ENCODE peak calls at places on chromosomes 12 and 14, in five cellular contexts. O is A549, J is pancreas, R is WTC11, F is dorsolateral prefrontal cortex. D is an unnamed sample.

GRCh38 chr12:7642876-7643309 is 22.8 kb downstream of the APOBEC1 start:
- DNase-seq in J (no peak), F (no peak), O (peak), R (peak), D (no peak)

GRCh38 chr14:21070083-21070609 is at the start of gene ARHGEF40:
- DNase-seq in R (peak), J (peak), O (no peak), F (peak), D (no peak)

GRCh38 chr14:64970776-64971451 is 1.2 kb downstream of the RAB15 start:
- DNase-seq in J (no peak), O (peak), R (no peak), F (no peak), D (no peak)

GRCh38 chr12:102740157-102741032 is 176.6 kb downstream of the PAH start:
- DNase-seq in R (no peak), J (no peak), F (no peak), O (peak), D (no peak)

GRCh38 chr14:96117101-96117897 is 78.1 kb downstream of the C14orf132 start:
- DNase-seq in F (no peak), R (no peak), J (no peak), O (no peak), D (no peak)

GRCh38 chr14:74704656-74705055 is 8.2 kb downstream of the AREL1 start:
- DNase-seq in O (no peak), F (no peak), J (no peak), R (no peak), D (no peak)

GRCh38 chr12:104138747-104139186 is 757 bp upstream of the NFYB start:
- DNase-seq in R (peak), F (no peak), J (no peak), O (peak), D (no peak)

GRCh38 chr12:79414252-79414651 is 276.5 kb downstream of the PAWR start:
- DNase-seq in F (no peak), O (no peak), J (no peak), R (no peak), D (no peak)

GRCh38 chr14:34971381-34971780 is 11.4 kb upstream of the SRP54 start:
- DNase-seq in O (no peak), J (no peak), F (no peak), R (no peak), D (no peak)

GRCh38 chr12:104686196-104686595 is 229.4 kb downstream of the CHST11 start:
- DNase-seq in F (no peak), O (no peak), R (no peak), J (no peak), D (no peak)

GRCh38 chr14:99517643-99518381 is 36.6 kb downstream of the CCNK start:
- DNase-seq in F (peak), O (no peak), J (peak), R (no peak), D (no peak)

GRCh38 chr12:129696952-129697351 is 206.9 kb downstream of the TMEM132D start:
- DNase-seq in O (peak), F (no peak), R (no peak), J (no peak), D (no peak)

GRCh38 chr14:88323086-88323519 is at the start of gene KCNK10:
- DNase-seq in J (no peak), R (peak), F (no peak), O (no peak), D (no peak)

GRCh38 chr12:510071-510825 is 50.5 kb downstream of the B4GALNT3 start:
- DNase-seq in R (peak), J (no peak), F (no peak), O (peak), D (no peak)

GRCh38 chr12:50276912-50277671 is 6.2 kb downstream of the LIMA1 start:
- DNase-seq in R (no peak), F (no peak), O (no peak), J (no peak), D (no peak)

GRCh38 chr12:66132408-66132807 is 1.9 kb upstream of the LLPH start:
- DNase-seq in J (no peak), R (peak), O (peak), F (no peak), D (no peak)

GRCh38 chr12:128509170-128509569 is 242.2 kb downstream of the TMEM132C start:
- DNase-seq in J (no peak), F (no peak), O (no peak), R (no peak), D (no peak)

GRCh38 chr14:59847711-59848110 is 22.9 kb downstream of the RTN1 start:
- DNase-seq in R (no peak), J (no peak), F (no peak), O (no peak), D (no peak)

GRCh38 chr14:76089575-76089974 is 62.1 kb upstream of the GPATCH2L start:
- DNase-seq in J (no peak), R (no peak), O (no peak), F (no peak), D (no peak)

GRCh38 chr12:66633676-66634075 is 45.2 kb downstream of the GRIP1 start:
- DNase-seq in F (no peak), O (peak), R (no peak), J (no peak), D (no peak)

GRCh38 chr14:91125801-91126200 is 11.9 kb downstream of the DGLUCY start:
- DNase-seq in O (no peak), J (no peak), F (no peak), R (no peak), D (no peak)

GRCh38 chr12:110373025-110373876 is 30.3 kb downstream of the ANAPC7 start:
- DNase-seq in R (no peak), F (no peak), J (no peak), O (no peak), D (peak)

GRCh38 chr14:73253721-73254120 is 16.4 kb downstream of the PAPLN start:
- DNase-seq in F (no peak), J (no peak), R (no peak), O (no peak), D (no peak)

GRCh38 chr12:4766445-4766844 is 46.2 kb downstream of the GALNT8 start:
- DNase-seq in R (no peak), J (no peak), O (no peak), F (no peak), D (no peak)

GRCh38 chr14:92644166-92644565 is 104.3 kb downstream of the LGMN start:
- DNase-seq in O (no peak), F (no peak), J (no peak), R (no peak), D (no peak)

GRCh38 chr14:75427482-75428229 is at the start of gene JDP2:
- DNase-seq in O (peak), R (peak), F (peak), J (peak), D (peak)

GRCh38 chr12:38921025-38921677 is 15.8 kb upstream of the CPNE8 start:
- DNase-seq in J (no peak), R (peak), O (peak), F (no peak), D (no peak)

GRCh38 chr14:21414137-21414631 is 30.4 kb upstream of the SUPT16H start:
- DNase-seq in F (no peak), J (no peak), R (no peak), O (no peak), D (no peak)

GRCh38 chr12:118655588-118655987 is 279.2 kb downstream of the SUDS3 start:
- DNase-seq in J (no peak), R (no peak), O (no peak), F (no peak), D (no peak)

GRCh38 chr14:95891742-95892141 is 15.1 kb downstream of the TUNAR start:
- DNase-seq in F (no peak), R (no peak), J (no peak), O (peak), D (no peak)

GRCh38 chr12:60494249-60494648 is 898.4 kb downstream of the SLC16A7 start:
- DNase-seq in J (no peak), F (no peak), O (peak), R (no peak), D (no peak)

GRCh38 chr14:53957739-53958138 is 1.1 kb upstream of the BMP4 start:
- DNase-seq in O (no peak), R (no peak), J (no peak), F (no peak), D (no peak)

GRCh38 chr14:55816225-55816624 is 236.2 kb downstream of the KTN1 start:
- DNase-seq in F (no peak), O (no peak), R (no peak), J (no peak), D (no peak)

GRCh38 chr12:94994312-94994711 is 9.2 kb downstream of the NDUFA12 start:
- DNase-seq in J (no peak), R (no peak), F (no peak), O (peak), D (no peak)

GRCh38 chr14:21070610-21071224 is 613 bp downstream of the ARHGEF40 start:
- DNase-seq in O (no peak), J (no peak), R (peak), F (no peak), D (no peak)

GRCh38 chr14:63603749-63604277 is 37.9 kb downstream of the WDR89 start:
- DNase-seq in R (no peak), F (no peak), O (no peak), J (no peak), D (no peak)

GRCh38 chr12:110084314-110085015 is 36.1 kb upstream of the C12orf76 start:
- DNase-seq in O (peak), J (no peak), R (no peak), F (no peak), D (no peak)

GRCh38 chr14:45140661-45141187 is 5.0 kb downstream of the FANCM start:
- DNase-seq in F (no peak), R (no peak), O (peak), J (no peak), D (no peak)

GRCh38 chr14:54625158-54625557 is 58.2 kb downstream of the SAMD4A start:
- DNase-seq in R (no peak), O (no peak), F (no peak), J (no peak), D (no peak)

GRCh38 chr12:59078027-59078426 is 157.7 kb upstream of the LRIG3 start:
- DNase-seq in O (no peak), R (no peak), J (no peak), F (no peak), D (no peak)

GRCh38 chr12:59075141-59075540 is 154.8 kb upstream of the LRIG3 start:
- DNase-seq in R (no peak), O (no peak), F (no peak), J (no peak), D (no peak)

GRCh38 chr12:59077153-59077930 is 157.0 kb upstream of the LRIG3 start:
- DNase-seq in J (no peak), F (no peak), O (no peak), R (no peak), D (no peak)

GRCh38 chr12:59075968-59076367 is 155.7 kb upstream of the LRIG3 start:
- DNase-seq in J (no peak), O (no peak), F (no peak), R (no peak), D (no peak)

DNA sequence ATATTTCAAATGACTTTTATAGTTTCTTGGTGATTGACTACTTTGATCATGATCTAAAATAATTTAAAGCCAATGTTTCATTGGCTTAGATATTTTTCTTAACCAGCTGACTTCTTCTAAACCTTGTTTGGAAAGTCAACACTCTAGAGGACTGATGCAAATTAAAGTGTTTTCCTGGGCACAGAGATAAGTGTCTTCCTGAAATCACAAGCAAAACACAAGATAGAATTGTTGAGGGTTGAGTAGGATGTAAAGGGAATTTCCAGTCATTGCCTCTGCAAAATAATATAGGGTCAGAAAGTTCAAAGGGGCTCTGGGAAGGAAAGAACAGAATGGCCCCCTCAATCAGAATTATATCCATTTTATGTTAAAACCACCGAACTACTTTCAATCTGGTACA is 156.3 kb upstream of the LRIG3 start:
- DNase-seq in J (no peak), O (no peak), F (no peak), R (no peak), D (no peak)
- TF ChIP-seq CTCF in J (no peak), O (no peak), F (no peak), R (no peak), D (no peak)

GRCh38 chr14:89418452-89418851 is 1.4 kb upstream of the FOXN3 start:
- DNase-seq in J (no peak), O (no peak), R (no peak), F (no peak), D (no peak)

GRCh38 chr14:89422181-89422951 is 5.3 kb upstream of the FOXN3 start:
- DNase-seq in J (no peak), F (no peak), O (no peak), R (no peak), D (no peak)

GRCh38 chr14:89418976-89419375 is 1.9 kb upstream of the FOXN3 start:
- DNase-seq in J (no peak), R (no peak), O (no peak), F (no peak), D (no peak)

GRCh38 chr14:89420502-89420901 is 3.5 kb upstream of the FOXN3 start:
- DNase-seq in J (no peak), F (no peak), R (no peak), O (no peak), D (no peak)

DNA sequence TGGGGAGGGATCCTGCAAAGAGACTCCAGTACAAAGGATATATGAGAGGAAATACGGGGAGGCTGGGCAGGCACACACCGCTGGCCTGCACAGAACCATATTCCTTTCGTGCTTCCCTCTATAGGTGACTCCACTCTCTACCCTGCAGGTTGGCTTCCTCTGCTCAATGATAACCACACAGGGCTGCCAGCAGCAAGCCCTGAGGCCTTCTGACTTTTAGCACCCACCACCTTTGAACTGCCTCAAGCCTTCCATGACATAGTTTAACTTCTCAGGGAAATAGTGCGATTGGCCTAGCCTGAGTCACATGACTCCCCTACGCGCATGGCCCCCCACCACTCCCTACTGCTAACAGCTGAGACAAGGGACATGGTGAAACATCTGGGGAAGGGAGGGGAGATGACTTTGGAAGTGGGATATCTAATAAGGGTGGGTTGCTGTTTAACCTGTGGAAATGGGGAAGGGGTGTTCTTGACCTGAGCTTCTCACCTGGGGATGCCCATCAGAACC is 3.0 kb upstream of the FOXN3 start:
- DNase-seq in F (no peak), R (no peak), O (no peak), J (no peak), D (no peak)
- TF ChIP-seq CTCF in F (no peak), R (no peak), O (no peak), J (no peak), D (no peak)

GRCh38 chr14:69423279-69423678 is 24.8 kb downstream of the SLC39A9 start:
- DNase-seq in R (no peak), O (no peak), F (no peak), J (no peak), D (no peak)
- TF ChIP-seq CTCF in R (no peak), O (no peak), F (no peak), J (no peak), D (no peak)

GRCh38 chr12:117334098-117334497 is 27.3 kb downstream of the NOS1 start:
- DNase-seq in J (no peak), O (no peak), R (no peak), F (no peak), D (no peak)

GRCh38 chr12:117329756-117330155 is 31.7 kb downstream of the NOS1 start:
- DNase-seq in J (no peak), R (no peak), O (no peak), F (no peak), D (no peak)

GRCh38 chr12:117333331-117334000 is 28.0 kb downstream of the NOS1 start:
- DNase-seq in J (no peak), R (no peak), O (no peak), F (no peak), D (no peak)

GRCh38 chr12:117330441-117331113 is 30.8 kb downstream of the NOS1 start:
- DNase-seq in J (no peak), F (no peak), R (peak), O (no peak), D (no peak)

DNA sequence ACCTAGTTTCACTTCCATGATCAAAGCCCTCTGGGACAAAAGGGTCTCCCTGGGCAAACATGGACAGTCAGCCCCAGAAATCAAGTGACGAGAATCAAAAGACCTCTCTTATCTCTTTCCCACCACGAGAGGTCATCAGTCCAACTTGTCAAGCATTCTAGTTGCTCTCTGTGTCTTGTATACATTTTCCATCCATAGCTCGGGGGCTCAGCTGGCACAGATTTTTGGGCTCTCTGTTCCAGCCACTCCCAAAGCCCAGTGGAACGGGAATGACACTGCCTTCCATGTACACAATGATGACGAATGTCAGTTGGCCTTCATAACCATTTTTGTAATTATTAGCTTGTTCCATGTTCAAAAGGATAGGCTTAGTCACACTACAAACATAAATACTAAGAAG is 29.7 kb downstream of the NOS1 start:
- DNase-seq in R (no peak), O (peak), J (no peak), F (no peak), D (no peak)
- TF ChIP-seq CTCF in R (no peak), O (peak), J (no peak), F (no peak), D (no peak)

DNA sequence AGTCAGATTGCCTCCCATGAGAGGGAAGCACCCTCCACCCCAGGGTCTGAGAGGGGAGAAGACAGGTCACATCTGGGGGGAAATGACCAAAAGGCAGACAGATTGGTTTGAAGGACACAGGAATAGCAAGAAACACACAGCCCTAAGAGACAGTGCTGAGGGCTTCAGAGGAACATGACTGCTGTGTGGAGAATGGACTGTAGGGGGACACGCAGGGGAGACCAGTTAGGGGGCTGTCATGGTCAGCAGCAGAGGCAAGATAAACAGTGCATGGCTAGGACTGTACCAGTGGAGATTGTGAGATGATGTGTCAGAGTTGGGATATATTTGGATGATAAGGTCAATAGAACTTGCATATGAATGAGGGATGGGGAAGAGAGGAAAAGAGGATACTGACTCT is 19.7 kb downstream of the SMUG1 start:
- DNase-seq in O (no peak), R (no peak), F (no peak), J (no peak), D (no peak)
- TF ChIP-seq CTCF in O (no peak), R (no peak), F (no peak), J (no peak), D (no peak)

DNA sequence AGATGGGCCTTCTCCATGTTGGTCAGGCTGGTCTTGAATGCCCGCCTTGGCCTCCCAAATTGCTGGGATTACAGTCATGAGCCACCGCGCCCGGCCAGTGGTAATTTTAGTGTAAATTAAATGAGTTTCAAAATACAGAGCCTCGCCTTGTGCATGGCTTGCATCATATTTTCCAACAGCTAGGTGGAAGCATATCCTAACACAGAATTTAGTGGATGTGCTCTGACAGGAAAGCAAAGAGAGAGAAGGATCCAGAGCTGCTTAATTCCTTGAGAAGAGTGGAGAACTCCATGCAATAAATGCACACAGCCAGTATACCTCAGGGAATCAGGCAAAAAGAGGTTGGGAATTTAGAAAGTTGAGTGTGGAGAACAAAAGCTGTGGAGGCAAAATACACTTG is 2.5 kb downstream of the OR6C2 start:
- DNase-seq in J (no peak), F (no peak), O (no peak), R (no peak), D (no peak)
- TF ChIP-seq CTCF in J (no peak), F (no peak), O (no peak), R (no peak), D (no peak)